ENCODE peak calls at places on chromosomes 2 and 18, in four cellular contexts. X is AG10803, K is GM10248, V is dorsolateral prefrontal cortex. L is an unnamed sample.

GRCh38 chr18:79856119-79857080 is 58.7 kb downstream of the KCNG2 start:
- DNase-seq in X (peak), K (peak), V (no peak), L (peak)

GRCh38 chr2:126884861-126885481 is 13.7 kb upstream of the TEX51 start:
- DNase-seq in X (no peak), K (no peak), V (no peak), L (no peak)

GRCh38 chr2:36655456-36655855 is 41.1 kb upstream of the VIT start:
- DNase-seq in X (peak), K (no peak), V (no peak), L (no peak)

GRCh38 chr18:46158498-46158897 is 54.3 kb downstream of the HAUS1 start:
- DNase-seq in X (peak), K (no peak), V (no peak), L (no peak)

GRCh38 chr2:219452361-219453317 is 18.0 kb downstream of the SPEG start:
- DNase-seq in X (peak), K (no peak), V (no peak), L (no peak)

GRCh38 chr18:64311859-64312258 is 163.0 kb upstream of the LINC00305 start:
- DNase-seq in X (no peak), K (no peak), V (no peak), L (no peak)

GRCh38 chr2:239298126-239298804 is 102.6 kb downstream of the HDAC4 start:
- DNase-seq in X (no peak), K (no peak), V (peak), L (no peak)

GRCh38 chr2:48940606-48941005 is 185.1 kb upstream of the LHCGR start:
- DNase-seq in X (no peak), K (no peak), V (no peak), L (no peak)

GRCh38 chr2:53317863-53318262 is 449.7 kb upstream of the CHAC2 start:
- DNase-seq in X (no peak), K (no peak), V (no peak), L (no peak)

GRCh38 chr2:130261970-130262760 is 63.9 kb upstream of the TUBA3E start:
- DNase-seq in X (peak), K (no peak), V (no peak), L (no peak)

GRCh38 chr2:137886432-137886831 is 77.8 kb upstream of the HNMT start:
- DNase-seq in X (no peak), K (no peak), V (no peak), L (peak)

GRCh38 chr2:233414273-233414654 is 60.0 kb downstream of the DGKD start:
- DNase-seq in X (no peak), K (no peak), V (no peak), L (no peak)

GRCh38 chr2:25165992-25166618 is 2.3 kb downstream of the POMC start:
- DNase-seq in X (no peak), K (peak), V (peak), L (peak)

GRCh38 chr18:23334569-23334968 is 118.5 kb upstream of the RIOK3 start:
- DNase-seq in X (no peak), K (no peak), V (no peak), L (no peak)

GRCh38 chr2:144414324-144414845 is 105.5 kb downstream of the ZEB2 start:
- DNase-seq in X (peak), K (peak), V (no peak), L (no peak)

GRCh38 chr18:62407660-62408059 is 82.5 kb downstream of the TNFRSF11A start:
- DNase-seq in X (no peak), K (no peak), V (no peak), L (no peak)

GRCh38 chr18:35355140-35355618 is 11.0 kb upstream of the ZNF24 start:
- DNase-seq in X (peak), K (peak), V (peak), L (peak)

GRCh38 chr2:220394433-220394832 is 767.0 kb downstream of the SLC4A3 start:
- DNase-seq in X (peak), K (no peak), V (no peak), L (no peak)

GRCh38 chr2:159086874-159087273 is 118.4 kb downstream of the TANC1 start:
- DNase-seq in X (no peak), K (no peak), V (no peak), L (no peak)

GRCh38 chr2:3598197-3598910 is 3.4 kb downstream of the COLEC11 start:
- DNase-seq in X (no peak), K (no peak), V (no peak), L (no peak)

GRCh38 chr18:37138456-37138855 is 309.5 kb downstream of the KIAA1328 start:
- DNase-seq in X (no peak), K (no peak), V (no peak), L (no peak)

GRCh38 chr2:70646429-70646828 is 92.8 kb upstream of the TGFA start:
- DNase-seq in X (no peak), K (no peak), V (no peak), L (no peak)

GRCh38 chr2:70641263-70641784 is 87.7 kb upstream of the TGFA start:
- DNase-seq in X (no peak), K (no peak), V (no peak), L (no peak)

GRCh38 chr2:70639841-70640448 is 86.3 kb upstream of the TGFA start:
- DNase-seq in X (no peak), K (no peak), V (no peak), L (no peak)

GRCh38 chr2:70645733-70646420 is 92.3 kb upstream of the TGFA start:
- DNase-seq in X (no peak), K (no peak), V (no peak), L (peak)

DNA sequence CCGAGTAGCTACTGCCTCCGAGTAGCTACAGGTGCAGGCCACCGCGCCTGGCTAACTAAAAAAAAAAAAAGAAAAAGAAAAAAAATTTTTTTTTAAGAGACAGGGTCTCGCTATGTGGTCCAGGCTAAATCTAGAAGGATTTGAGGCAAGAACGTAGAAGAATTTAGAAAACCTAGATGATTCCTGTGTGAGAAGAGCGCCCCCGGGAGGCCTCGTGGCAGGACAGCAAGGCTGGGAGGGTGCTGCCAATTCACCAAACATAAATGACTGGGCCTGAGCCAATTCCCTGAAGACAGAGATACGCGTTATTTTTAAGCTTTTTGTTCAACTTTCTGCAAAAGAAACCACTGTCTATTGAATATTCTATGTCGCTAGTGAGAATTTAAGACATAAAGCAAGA is 90.1 kb upstream of the TGFA start:
- DNase-seq in X (no peak), K (no peak), V (no peak), L (peak)
- TF ChIP-seq CTCF in X (peak), K (no peak), V (peak), L (peak)

DNA sequence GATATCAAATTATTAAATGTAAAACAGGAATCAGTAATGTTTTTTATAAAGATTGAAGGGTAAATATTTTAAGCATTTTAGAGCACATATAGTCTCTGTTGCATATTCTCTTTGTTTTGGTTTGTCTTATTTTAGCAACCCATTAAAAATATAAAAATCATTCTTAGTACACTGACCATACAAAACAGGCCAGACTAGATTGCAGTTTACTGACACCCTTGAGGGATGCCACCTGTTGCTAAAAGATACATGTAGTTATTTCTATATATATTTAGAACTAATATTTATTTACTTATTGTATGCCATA is 44.7 kb upstream of the SULT1C3 start:
- DNase-seq in X (no peak), K (no peak), V (no peak), L (no peak)
- TF ChIP-seq CTCF in X (no peak), K (no peak), V (no peak), L (no peak)

GRCh38 chr2:30475542-30475941 is 28.5 kb downstream of the LCLAT1 start:
- DNase-seq in X (no peak), K (no peak), V (no peak), L (no peak)
- TF ChIP-seq CTCF in X (peak), K (peak), V (no peak), L (no peak)

DNA sequence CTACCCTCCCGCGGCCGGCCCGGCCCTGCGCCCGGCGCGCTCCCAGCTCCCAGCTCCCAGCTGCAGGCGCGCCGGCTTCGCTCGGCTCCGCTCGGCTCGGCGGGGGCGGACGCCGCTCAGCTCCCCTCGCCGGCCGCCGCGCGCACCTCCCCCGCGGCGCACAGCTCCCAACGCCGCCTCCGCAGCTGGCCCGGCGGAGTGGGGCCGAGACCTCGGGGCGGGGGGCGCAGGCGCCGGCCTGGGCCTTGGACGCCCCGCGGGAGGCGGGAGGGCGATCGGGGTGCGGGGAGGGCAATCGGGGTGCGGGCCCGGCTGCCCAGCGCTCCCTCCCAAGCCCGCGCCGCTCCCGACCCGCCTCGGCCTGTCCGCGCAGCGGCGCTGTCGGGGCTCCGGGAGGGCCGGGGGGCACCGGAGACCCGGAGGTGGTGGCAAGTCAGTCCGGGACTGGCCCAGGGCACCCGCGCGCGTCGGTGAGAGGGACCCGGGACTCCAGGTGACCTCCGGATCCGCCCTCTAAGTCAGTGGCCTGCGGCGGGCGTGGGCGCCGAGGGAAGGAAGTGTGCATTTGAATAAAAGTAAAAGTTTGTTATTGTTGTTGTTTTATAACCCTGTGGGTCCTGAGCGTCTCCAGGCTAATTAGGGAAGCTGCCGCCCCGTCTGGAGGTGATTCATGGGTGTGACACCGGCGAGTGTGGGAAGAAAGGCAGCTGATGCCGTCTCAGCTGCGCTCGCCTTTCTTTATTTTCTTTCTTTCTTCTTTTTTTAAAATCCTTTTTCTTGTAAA is at the start of gene CRACDL:
- DNase-seq in X (no peak), K (no peak), V (no peak), L (peak)
- TF ChIP-seq CTCF in X (no peak), K (no peak), V (no peak), L (no peak)

DNA sequence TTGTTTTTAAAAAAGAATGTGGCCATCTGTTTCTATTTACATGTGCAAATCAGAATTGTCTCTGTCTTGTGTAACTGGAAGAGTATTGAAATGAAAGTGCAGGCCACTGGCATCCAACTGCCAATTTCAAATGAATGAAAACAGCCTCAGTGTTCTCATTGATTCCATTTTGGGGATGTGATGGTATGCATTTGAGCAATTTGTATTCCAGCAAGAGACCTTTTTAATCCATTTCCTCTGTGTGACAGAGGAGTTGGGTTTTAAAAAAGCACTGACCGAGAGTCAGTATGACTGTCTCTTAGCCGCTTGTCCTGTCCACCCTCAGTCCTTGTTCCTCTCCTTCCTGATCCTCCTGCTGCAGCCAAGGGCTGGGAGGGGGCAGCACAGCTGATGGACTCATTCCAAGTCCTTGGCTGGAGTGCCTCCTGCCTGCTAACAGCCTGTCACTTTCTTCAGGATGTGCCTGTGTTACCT is 50.0 kb downstream of the ASAP2 start:
- DNase-seq in X (peak), K (no peak), V (no peak), L (no peak)
- TF ChIP-seq CTCF in X (no peak), K (no peak), V (no peak), L (no peak)

DNA sequence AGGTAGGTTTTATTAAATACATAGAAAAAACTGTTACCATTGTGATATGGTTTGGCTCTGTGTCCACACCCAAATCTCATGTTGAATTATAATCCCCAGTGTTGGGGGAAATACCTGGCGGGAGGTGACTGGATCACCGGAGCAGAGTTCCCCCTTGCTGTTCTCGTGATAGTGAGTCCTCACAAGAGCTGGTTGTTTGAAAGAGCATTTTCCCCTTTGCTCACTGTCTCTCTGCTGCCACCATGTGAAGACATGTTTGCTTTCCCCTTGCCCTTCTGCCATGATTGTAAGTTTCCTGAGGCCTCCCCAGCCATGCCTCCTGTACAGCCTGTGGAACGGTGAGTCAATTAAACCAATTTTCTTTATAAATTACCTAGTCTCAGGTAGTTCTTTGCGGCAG is 352.7 kb upstream of the SLC39A10 start:
- DNase-seq in X (peak), K (no peak), V (no peak), L (peak)
- TF ChIP-seq CTCF in X (peak), K (peak), V (no peak), L (no peak)

DNA sequence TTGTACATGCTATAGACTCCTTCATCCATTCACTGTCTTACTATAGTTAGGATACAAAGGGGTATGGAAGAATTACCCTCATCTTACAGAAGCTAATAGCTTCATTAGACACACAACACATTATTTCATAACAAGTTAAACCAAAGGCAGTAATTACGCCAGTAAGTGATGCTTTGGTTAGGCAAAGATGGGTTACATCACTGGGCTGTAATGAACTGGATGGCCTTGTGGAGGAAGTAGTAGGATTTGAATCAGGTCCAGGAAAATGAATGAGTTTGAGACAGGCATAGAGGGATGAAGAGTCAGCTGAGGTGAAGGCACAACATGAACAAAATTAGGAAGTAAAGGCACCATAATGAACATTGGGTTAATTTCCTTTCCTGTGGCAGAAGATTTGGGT is 80.1 kb downstream of the SOCS6 start:
- DNase-seq in X (peak), K (no peak), V (no peak), L (no peak)
- TF ChIP-seq CTCF in X (no peak), K (no peak), V (no peak), L (no peak)

GRCh38 chr2:167686691-167687090 is 560.7 kb downstream of the STK39 start:
- DNase-seq in X (no peak), K (no peak), V (no peak), L (no peak)

GRCh38 chr2:167692191-167692590 is 555.2 kb downstream of the STK39 start:
- DNase-seq in X (no peak), K (no peak), V (no peak), L (no peak)

DNA sequence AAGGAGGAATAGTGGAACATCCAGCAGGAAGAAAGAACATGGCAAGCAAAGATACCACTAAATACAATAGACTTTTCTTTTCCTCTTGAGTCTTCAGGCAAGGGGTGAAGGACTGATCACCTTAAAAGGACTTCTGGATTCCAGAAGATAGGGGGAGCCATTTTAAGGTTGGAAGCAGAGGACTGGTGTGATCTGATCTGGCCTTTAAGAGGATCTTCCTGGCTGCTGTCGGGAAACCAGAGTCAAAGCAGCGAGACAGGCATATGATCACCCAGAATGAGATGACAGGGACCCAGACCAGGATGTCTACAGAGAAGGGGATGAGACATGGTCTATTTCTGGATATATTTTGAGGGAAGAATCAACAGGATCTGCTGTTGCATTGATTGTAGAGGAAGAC is 558.0 kb downstream of the STK39 start:
- DNase-seq in X (no peak), K (no peak), V (no peak), L (no peak)
- TF ChIP-seq CTCF in X (no peak), K (no peak), V (no peak), L (peak)

DNA sequence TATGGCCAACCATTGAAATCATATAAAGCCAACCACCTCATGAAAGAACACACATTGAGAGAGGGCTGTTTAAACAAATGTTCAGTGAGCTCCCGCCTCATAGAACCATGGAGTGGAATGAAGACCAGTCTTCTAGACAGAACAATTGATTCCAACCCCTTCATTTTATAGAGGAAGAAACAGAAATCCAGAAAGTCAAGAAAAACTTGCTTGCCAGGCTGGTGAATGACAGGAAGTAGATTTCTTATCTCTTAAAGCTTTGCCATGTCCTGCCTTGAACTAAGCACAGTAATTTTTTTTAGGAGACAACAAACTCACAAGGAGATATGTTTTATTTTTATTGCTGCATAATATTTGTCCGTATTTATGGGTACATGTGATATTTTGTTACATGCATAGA is 16.5 kb upstream of the NRP2 start:
- DNase-seq in X (no peak), K (no peak), V (no peak), L (no peak)
- TF ChIP-seq CTCF in X (no peak), K (no peak), V (no peak), L (no peak)